ENCODE peak calls at places on chromosomes 3 and 15, in eight cellular contexts. One of them, this sample, is unnamed.

GRCh38 chr3:81214626-81215025 is 546.8 kb downstream of the GBE1 start:
- DNase-seq in ovary: no peak
- DNase-seq in bronchial epithelial cell: peak
- DNase-seq in left ventricle myocardium inferior: no peak
- DNase-seq in neural progenitor cell: no peak
- DNase-seq in esophagus squamous epithelium: no peak
- DNase-seq in fibroblast of lung: peak
- DNase-seq in heart left ventricle: no peak
- DNase-seq in this sample: no peak

GRCh38 chr15:60809375-60809774 is 330.4 kb upstream of the ICE2 start:
- DNase-seq in ovary: no peak
- DNase-seq in bronchial epithelial cell: no peak
- DNase-seq in left ventricle myocardium inferior: no peak
- DNase-seq in neural progenitor cell: no peak
- DNase-seq in esophagus squamous epithelium: no peak
- DNase-seq in fibroblast of lung: no peak
- DNase-seq in heart left ventricle: no peak
- DNase-seq in this sample: no peak

GRCh38 chr15:59687831-59688230 is 1.3 kb downstream of the BNIP2 start:
- DNase-seq in ovary: no peak
- DNase-seq in bronchial epithelial cell: peak
- DNase-seq in left ventricle myocardium inferior: no peak
- DNase-seq in neural progenitor cell: no peak
- DNase-seq in esophagus squamous epithelium: no peak
- DNase-seq in fibroblast of lung: peak
- DNase-seq in heart left ventricle: no peak
- DNase-seq in this sample: no peak

GRCh38 chr3:197711973-197712707 is 24.6 kb downstream of the RUBCN start:
- DNase-seq in ovary: peak
- DNase-seq in bronchial epithelial cell: peak
- DNase-seq in left ventricle myocardium inferior: peak
- DNase-seq in neural progenitor cell: peak
- DNase-seq in esophagus squamous epithelium: peak
- DNase-seq in fibroblast of lung: peak
- DNase-seq in heart left ventricle: peak
- DNase-seq in this sample: peak

GRCh38 chr3:67357610-67358458 is 296.6 kb downstream of the SUCLG2 start:
- DNase-seq in ovary: no peak
- DNase-seq in bronchial epithelial cell: peak
- DNase-seq in left ventricle myocardium inferior: no peak
- DNase-seq in neural progenitor cell: peak
- DNase-seq in esophagus squamous epithelium: no peak
- DNase-seq in fibroblast of lung: peak
- DNase-seq in heart left ventricle: no peak
- DNase-seq in this sample: peak

GRCh38 chr3:122563717-122564025 is 429 bp downstream of the PARP9 start:
- DNase-seq in ovary: no peak
- DNase-seq in bronchial epithelial cell: peak
- DNase-seq in left ventricle myocardium inferior: no peak
- DNase-seq in neural progenitor cell: no peak
- DNase-seq in esophagus squamous epithelium: no peak
- DNase-seq in fibroblast of lung: peak
- DNase-seq in heart left ventricle: peak
- DNase-seq in this sample: no peak

GRCh38 chr3:186235554-186235953 is 126.5 kb downstream of the DGKG start:
- DNase-seq in ovary: no peak
- DNase-seq in bronchial epithelial cell: no peak
- DNase-seq in left ventricle myocardium inferior: no peak
- DNase-seq in neural progenitor cell: no peak
- DNase-seq in esophagus squamous epithelium: no peak
- DNase-seq in fibroblast of lung: no peak
- DNase-seq in heart left ventricle: no peak
- DNase-seq in this sample: no peak

GRCh38 chr15:67822537-67823370 is 2.6 kb upstream of the SKOR1 start:
- DNase-seq in ovary: no peak
- DNase-seq in bronchial epithelial cell: no peak
- DNase-seq in left ventricle myocardium inferior: no peak
- DNase-seq in neural progenitor cell: no peak
- DNase-seq in esophagus squamous epithelium: no peak
- DNase-seq in fibroblast of lung: no peak
- DNase-seq in heart left ventricle: peak
- DNase-seq in this sample: no peak

GRCh38 chr3:170424879-170425278 is 6.2 kb downstream of the CLDN11 start:
- DNase-seq in ovary: no peak
- DNase-seq in bronchial epithelial cell: no peak
- DNase-seq in left ventricle myocardium inferior: no peak
- DNase-seq in neural progenitor cell: no peak
- DNase-seq in esophagus squamous epithelium: no peak
- DNase-seq in fibroblast of lung: peak
- DNase-seq in heart left ventricle: no peak
- DNase-seq in this sample: no peak

GRCh38 chr3:133964547-133964946 is 65.2 kb downstream of the SLCO2A1 start:
- DNase-seq in ovary: peak
- DNase-seq in bronchial epithelial cell: no peak
- DNase-seq in left ventricle myocardium inferior: no peak
- DNase-seq in neural progenitor cell: no peak
- DNase-seq in esophagus squamous epithelium: no peak
- DNase-seq in fibroblast of lung: no peak
- DNase-seq in heart left ventricle: no peak
- DNase-seq in this sample: no peak

GRCh38 chr3:32571192-32571485 is 481 bp upstream of the DYNC1LI1 start:
- DNase-seq in ovary: no peak
- DNase-seq in bronchial epithelial cell: no peak
- DNase-seq in left ventricle myocardium inferior: no peak
- DNase-seq in neural progenitor cell: no peak
- DNase-seq in esophagus squamous epithelium: no peak
- DNase-seq in fibroblast of lung: no peak
- DNase-seq in heart left ventricle: no peak
- DNase-seq in this sample: no peak

GRCh38 chr3:179967622-179968021 is 69.1 kb downstream of the PEX5L start:
- DNase-seq in ovary: no peak
- DNase-seq in bronchial epithelial cell: no peak
- DNase-seq in left ventricle myocardium inferior: no peak
- DNase-seq in neural progenitor cell: no peak
- DNase-seq in esophagus squamous epithelium: no peak
- DNase-seq in fibroblast of lung: peak
- DNase-seq in heart left ventricle: no peak
- DNase-seq in this sample: no peak

GRCh38 chr3:129305592-129306091 is 27.0 kb downstream of the HMCES start:
- DNase-seq in ovary: peak
- DNase-seq in bronchial epithelial cell: peak
- DNase-seq in left ventricle myocardium inferior: peak
- DNase-seq in neural progenitor cell: peak
- DNase-seq in esophagus squamous epithelium: no peak
- DNase-seq in fibroblast of lung: peak
- DNase-seq in heart left ventricle: peak
- DNase-seq in this sample: no peak

DNA sequence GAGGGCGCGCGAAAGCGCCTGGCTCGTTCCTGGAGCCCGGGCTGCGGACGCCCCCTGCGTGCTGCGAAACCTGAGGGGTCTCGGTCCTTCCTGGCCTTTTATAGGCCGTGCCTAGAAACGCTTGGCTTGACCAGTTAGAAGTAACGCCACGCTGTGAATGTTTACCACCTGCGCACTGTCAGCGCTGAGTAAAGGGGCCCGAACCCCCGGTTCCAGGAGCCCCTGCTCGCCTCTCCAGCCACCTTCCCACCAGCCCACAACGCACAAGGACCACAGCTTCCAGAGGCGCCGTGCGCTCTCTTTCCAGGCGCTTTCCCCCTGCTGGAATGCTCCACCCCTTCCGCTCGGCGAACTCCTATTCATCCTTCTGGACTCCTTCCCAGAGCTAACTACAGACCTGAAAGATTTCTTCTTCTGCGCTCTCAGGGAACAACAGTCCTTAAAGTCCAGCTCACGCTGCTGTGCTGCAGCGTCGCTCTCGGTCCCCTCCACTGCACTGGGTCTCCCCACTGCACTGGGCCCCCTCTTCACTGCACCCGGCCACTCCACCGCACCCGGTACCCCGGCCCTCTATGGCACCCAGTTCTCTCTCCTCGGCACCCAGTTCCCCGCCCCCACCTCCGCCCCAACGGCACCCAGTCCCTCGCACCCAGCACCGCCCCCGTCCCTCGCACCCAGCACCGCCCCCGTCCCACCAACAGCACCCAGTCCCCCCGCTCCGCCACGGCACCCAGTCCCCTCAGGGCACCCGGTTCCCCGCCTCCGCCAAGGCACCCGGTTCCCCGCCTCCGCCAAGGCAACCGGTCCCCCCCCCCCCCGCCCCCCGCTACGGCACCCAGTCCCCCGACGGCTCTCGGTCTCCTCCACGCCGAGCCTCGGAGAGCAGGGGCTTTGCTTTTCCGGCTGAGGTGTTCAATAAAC is 69.8 kb downstream of the SQOR start:
- DNase-seq in ovary: no peak
- DNase-seq in bronchial epithelial cell: peak
- DNase-seq in left ventricle myocardium inferior: no peak
- DNase-seq in neural progenitor cell: peak
- DNase-seq in esophagus squamous epithelium: no peak
- DNase-seq in fibroblast of lung: no peak
- DNase-seq in heart left ventricle: no peak
- DNase-seq in this sample: no peak
- H3K4me3 ChIP-seq in ovary: peak
- H3K4me3 ChIP-seq in bronchial epithelial cell: peak
- H3K4me3 ChIP-seq in left ventricle myocardium inferior: peak
- H3K4me3 ChIP-seq in neural progenitor cell: peak
- H3K4me3 ChIP-seq in esophagus squamous epithelium: peak
- H3K4me3 ChIP-seq in fibroblast of lung: peak
- H3K4me3 ChIP-seq in heart left ventricle: peak
- H3K4me3 ChIP-seq in this sample: peak

GRCh38 chr3:193827039-193827669 is 234.1 kb downstream of the OPA1 start:
- DNase-seq in ovary: no peak
- DNase-seq in bronchial epithelial cell: no peak
- DNase-seq in left ventricle myocardium inferior: no peak
- DNase-seq in neural progenitor cell: no peak
- DNase-seq in esophagus squamous epithelium: no peak
- DNase-seq in fibroblast of lung: no peak
- DNase-seq in heart left ventricle: no peak
- DNase-seq in this sample: no peak
- H3K4me3 ChIP-seq in ovary: no peak
- H3K4me3 ChIP-seq in bronchial epithelial cell: no peak
- H3K4me3 ChIP-seq in left ventricle myocardium inferior: no peak
- H3K4me3 ChIP-seq in neural progenitor cell: no peak
- H3K4me3 ChIP-seq in esophagus squamous epithelium: no peak
- H3K4me3 ChIP-seq in fibroblast of lung: no peak
- H3K4me3 ChIP-seq in heart left ventricle: no peak
- H3K4me3 ChIP-seq in this sample: no peak

DNA sequence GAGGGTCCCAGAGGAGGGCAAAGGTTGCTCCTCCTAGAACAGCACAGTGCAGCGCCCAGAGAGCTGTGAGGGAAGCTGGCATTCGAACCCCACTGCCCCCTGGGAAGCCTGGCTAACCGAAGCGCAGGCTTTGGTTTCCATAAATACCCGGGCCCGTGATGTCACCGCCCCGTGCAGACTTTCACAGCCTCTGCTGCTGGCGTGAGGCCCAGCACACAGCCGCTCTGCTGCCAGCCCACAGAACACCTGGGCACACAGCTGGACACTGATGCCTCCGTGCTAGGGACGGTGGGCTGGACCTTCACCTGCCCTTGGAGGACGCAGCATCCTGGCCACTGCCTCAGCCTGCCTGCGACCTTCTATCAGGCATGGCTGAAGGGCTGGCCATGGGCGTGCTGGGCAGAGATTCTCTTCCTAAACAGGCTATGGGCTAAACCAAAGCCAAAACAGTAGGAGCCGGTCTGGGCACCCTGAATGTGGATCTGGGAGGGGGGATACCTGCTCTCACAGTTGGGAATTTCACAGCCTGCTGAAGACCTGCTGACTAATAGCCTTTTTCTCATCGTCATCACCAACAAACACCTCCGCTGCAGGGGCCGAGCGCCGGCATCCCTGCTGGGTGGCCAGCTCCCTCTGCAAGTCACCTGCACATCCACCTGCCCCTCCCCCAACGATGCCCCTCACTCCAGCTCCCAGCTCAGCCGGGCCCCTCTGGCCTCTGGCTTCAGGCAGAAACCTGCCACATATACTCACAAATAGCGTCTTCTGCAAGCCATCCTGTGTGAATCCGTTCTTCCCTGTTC is 789 bp downstream of the IQSEC1 start:
- DNase-seq in ovary: no peak
- DNase-seq in bronchial epithelial cell: peak
- DNase-seq in left ventricle myocardium inferior: peak
- DNase-seq in neural progenitor cell: peak
- DNase-seq in esophagus squamous epithelium: no peak
- DNase-seq in fibroblast of lung: peak
- DNase-seq in heart left ventricle: peak
- DNase-seq in this sample: no peak
- H3K4me3 ChIP-seq in ovary: no peak
- H3K4me3 ChIP-seq in bronchial epithelial cell: no peak
- H3K4me3 ChIP-seq in left ventricle myocardium inferior: peak
- H3K4me3 ChIP-seq in neural progenitor cell: peak
- H3K4me3 ChIP-seq in esophagus squamous epithelium: no peak
- H3K4me3 ChIP-seq in fibroblast of lung: no peak
- H3K4me3 ChIP-seq in heart left ventricle: no peak
- H3K4me3 ChIP-seq in this sample: no peak

GRCh38 chr3:182533394-182533793 is 259.9 kb upstream of the ATP11B start:
- DNase-seq in ovary: no peak
- DNase-seq in bronchial epithelial cell: peak
- DNase-seq in left ventricle myocardium inferior: no peak
- DNase-seq in neural progenitor cell: no peak
- DNase-seq in esophagus squamous epithelium: no peak
- DNase-seq in fibroblast of lung: no peak
- DNase-seq in heart left ventricle: no peak
- DNase-seq in this sample: no peak

GRCh38 chr3:182527745-182528144 is 265.6 kb upstream of the ATP11B start:
- DNase-seq in ovary: no peak
- DNase-seq in bronchial epithelial cell: no peak
- DNase-seq in left ventricle myocardium inferior: no peak
- DNase-seq in neural progenitor cell: no peak
- DNase-seq in esophagus squamous epithelium: no peak
- DNase-seq in fibroblast of lung: peak
- DNase-seq in heart left ventricle: no peak
- DNase-seq in this sample: peak

GRCh38 chr3:182524711-182525401 is 268.4 kb upstream of the ATP11B start:
- DNase-seq in ovary: no peak
- DNase-seq in bronchial epithelial cell: no peak
- DNase-seq in left ventricle myocardium inferior: no peak
- DNase-seq in neural progenitor cell: no peak
- DNase-seq in esophagus squamous epithelium: no peak
- DNase-seq in fibroblast of lung: no peak
- DNase-seq in heart left ventricle: no peak
- DNase-seq in this sample: no peak

GRCh38 chr3:182525975-182526374 is 267.3 kb upstream of the ATP11B start:
- DNase-seq in ovary: no peak
- DNase-seq in bronchial epithelial cell: no peak
- DNase-seq in left ventricle myocardium inferior: no peak
- DNase-seq in neural progenitor cell: no peak
- DNase-seq in esophagus squamous epithelium: no peak
- DNase-seq in fibroblast of lung: no peak
- DNase-seq in heart left ventricle: no peak
- DNase-seq in this sample: no peak

DNA sequence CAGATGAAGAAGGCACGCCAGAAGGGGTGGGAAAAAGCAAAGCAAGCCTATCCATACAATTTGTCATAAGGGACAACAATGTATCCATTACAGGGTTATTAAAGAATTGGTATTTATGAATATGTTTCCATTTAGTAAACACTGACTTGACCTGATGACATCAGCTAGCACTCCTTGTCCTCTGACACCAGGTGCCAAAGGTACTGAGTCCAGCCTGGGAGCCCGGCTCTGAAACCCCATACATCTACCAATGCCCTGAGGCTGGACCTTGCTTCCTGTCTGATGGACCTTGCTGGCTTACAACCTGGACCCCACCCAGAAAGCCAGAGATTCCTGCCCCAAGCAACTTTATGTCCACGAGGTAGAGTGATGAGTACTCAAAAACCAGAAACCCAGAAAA is 263.0 kb upstream of the ATP11B start:
- DNase-seq in ovary: no peak
- DNase-seq in bronchial epithelial cell: no peak
- DNase-seq in left ventricle myocardium inferior: no peak
- DNase-seq in neural progenitor cell: no peak
- DNase-seq in esophagus squamous epithelium: no peak
- DNase-seq in fibroblast of lung: no peak
- DNase-seq in heart left ventricle: no peak
- DNase-seq in this sample: no peak
- H3K4me3 ChIP-seq in ovary: no peak
- H3K4me3 ChIP-seq in bronchial epithelial cell: no peak
- H3K4me3 ChIP-seq in left ventricle myocardium inferior: no peak
- H3K4me3 ChIP-seq in neural progenitor cell: no peak
- H3K4me3 ChIP-seq in esophagus squamous epithelium: no peak
- H3K4me3 ChIP-seq in fibroblast of lung: no peak
- H3K4me3 ChIP-seq in heart left ventricle: no peak
- H3K4me3 ChIP-seq in this sample: no peak

This sample was measured in epithelial cell of proximal tubule.